ENCODE peak calls at places on chromosomes 12 and 14, in eight cellular contexts. One of them, this sample, is unnamed.

GRCh38 chr12:9732966-9733461 is at the start of gene CLECL1:
- ATAC-seq in pancreas: no peak
- ATAC-seq in stimulated activated naive CD8-positive, alpha-beta T cell treated with anti-CD3 and anti-CD28 coated beads, Interleukin-15, Interleukin-2, amounts not matched to agents 100 U/mL and 50 U/mL, for 24 hours: peak; percentile 81
- ATAC-seq in left lobe of liver: no peak
- ATAC-seq in left lung: no peak
- ATAC-seq in RWPE2: no peak
- ATAC-seq in activated CD4-positive, alpha-beta T cell treated with anti-CD3 and anti-CD28 coated beads for 36 hours: peak; percentile 79
- ATAC-seq in aorta: no peak
- ATAC-seq in this sample: no peak

GRCh38 chr12:4943938-4944284 is 34.2 kb downstream of the KCNA1 start:
- ATAC-seq in pancreas: no peak
- ATAC-seq in stimulated activated naive CD8-positive, alpha-beta T cell treated with anti-CD3 and anti-CD28 coated beads, Interleukin-15, Interleukin-2, amounts not matched to agents 100 U/mL and 50 U/mL, for 24 hours: no peak
- ATAC-seq in left lobe of liver: no peak
- ATAC-seq in left lung: no peak
- ATAC-seq in RWPE2: no peak
- ATAC-seq in activated CD4-positive, alpha-beta T cell treated with anti-CD3 and anti-CD28 coated beads for 36 hours: no peak
- ATAC-seq in aorta: no peak
- ATAC-seq in this sample: no peak

GRCh38 chr12:114918535-114919233 is 234.7 kb upstream of the TBX3 start:
- ATAC-seq in pancreas: no peak
- ATAC-seq in stimulated activated naive CD8-positive, alpha-beta T cell treated with anti-CD3 and anti-CD28 coated beads, Interleukin-15, Interleukin-2, amounts not matched to agents 100 U/mL and 50 U/mL, for 24 hours: no peak
- ATAC-seq in left lobe of liver: no peak
- ATAC-seq in left lung: peak; percentile 41
- ATAC-seq in RWPE2: peak; percentile 74
- ATAC-seq in activated CD4-positive, alpha-beta T cell treated with anti-CD3 and anti-CD28 coated beads for 36 hours: no peak
- ATAC-seq in aorta: no peak
- ATAC-seq in this sample: no peak

GRCh38 chr12:124869011-124869665 is 5.5 kb upstream of the SCARB1 start:
- ATAC-seq in pancreas: no peak
- ATAC-seq in stimulated activated naive CD8-positive, alpha-beta T cell treated with anti-CD3 and anti-CD28 coated beads, Interleukin-15, Interleukin-2, amounts not matched to agents 100 U/mL and 50 U/mL, for 24 hours: peak; percentile 63
- ATAC-seq in left lobe of liver: no peak
- ATAC-seq in left lung: peak; percentile 63
- ATAC-seq in RWPE2: peak; percentile 37
- ATAC-seq in activated CD4-positive, alpha-beta T cell treated with anti-CD3 and anti-CD28 coated beads for 36 hours: peak; percentile 57
- ATAC-seq in aorta: peak; percentile 52
- ATAC-seq in this sample: peak; percentile 87

GRCh38 chr14:77872152-77872551 is 72.2 kb downstream of the ADCK1 start:
- ATAC-seq in pancreas: no peak
- ATAC-seq in stimulated activated naive CD8-positive, alpha-beta T cell treated with anti-CD3 and anti-CD28 coated beads, Interleukin-15, Interleukin-2, amounts not matched to agents 100 U/mL and 50 U/mL, for 24 hours: no peak
- ATAC-seq in left lobe of liver: no peak
- ATAC-seq in left lung: no peak
- ATAC-seq in RWPE2: no peak
- ATAC-seq in activated CD4-positive, alpha-beta T cell treated with anti-CD3 and anti-CD28 coated beads for 36 hours: no peak
- ATAC-seq in aorta: no peak
- ATAC-seq in this sample: no peak

GRCh38 chr12:12881495-12881894 is 9.9 kb upstream of the GPRC5A start:
- ATAC-seq in pancreas: no peak
- ATAC-seq in stimulated activated naive CD8-positive, alpha-beta T cell treated with anti-CD3 and anti-CD28 coated beads, Interleukin-15, Interleukin-2, amounts not matched to agents 100 U/mL and 50 U/mL, for 24 hours: peak; percentile 46
- ATAC-seq in left lobe of liver: no peak
- ATAC-seq in left lung: peak; percentile 44
- ATAC-seq in RWPE2: peak; percentile 67
- ATAC-seq in activated CD4-positive, alpha-beta T cell treated with anti-CD3 and anti-CD28 coated beads for 36 hours: peak; percentile 57
- ATAC-seq in aorta: no peak
- ATAC-seq in this sample: peak; percentile 22

GRCh38 chr12:27463826-27464554 is 17.5 kb downstream of the SMCO2 start:
- ATAC-seq in pancreas: no peak
- ATAC-seq in stimulated activated naive CD8-positive, alpha-beta T cell treated with anti-CD3 and anti-CD28 coated beads, Interleukin-15, Interleukin-2, amounts not matched to agents 100 U/mL and 50 U/mL, for 24 hours: peak; percentile 71
- ATAC-seq in left lobe of liver: no peak
- ATAC-seq in left lung: peak; percentile 59
- ATAC-seq in RWPE2: no peak
- ATAC-seq in activated CD4-positive, alpha-beta T cell treated with anti-CD3 and anti-CD28 coated beads for 36 hours: peak; percentile 30
- ATAC-seq in aorta: no peak
- ATAC-seq in this sample: no peak

GRCh38 chr14:89268514-89268913 is 148.5 kb downstream of the FOXN3 start:
- ATAC-seq in pancreas: no peak
- ATAC-seq in stimulated activated naive CD8-positive, alpha-beta T cell treated with anti-CD3 and anti-CD28 coated beads, Interleukin-15, Interleukin-2, amounts not matched to agents 100 U/mL and 50 U/mL, for 24 hours: no peak
- ATAC-seq in left lobe of liver: no peak
- ATAC-seq in left lung: no peak
- ATAC-seq in RWPE2: no peak
- ATAC-seq in activated CD4-positive, alpha-beta T cell treated with anti-CD3 and anti-CD28 coated beads for 36 hours: no peak
- ATAC-seq in aorta: peak; percentile 31
- ATAC-seq in this sample: no peak

GRCh38 chr14:72237722-72238666 is 305.8 kb downstream of the RGS6 start:
- ATAC-seq in pancreas: no peak
- ATAC-seq in stimulated activated naive CD8-positive, alpha-beta T cell treated with anti-CD3 and anti-CD28 coated beads, Interleukin-15, Interleukin-2, amounts not matched to agents 100 U/mL and 50 U/mL, for 24 hours: no peak
- ATAC-seq in left lobe of liver: no peak
- ATAC-seq in left lung: no peak
- ATAC-seq in RWPE2: no peak
- ATAC-seq in activated CD4-positive, alpha-beta T cell treated with anti-CD3 and anti-CD28 coated beads for 36 hours: no peak
- ATAC-seq in aorta: no peak
- ATAC-seq in this sample: no peak

GRCh38 chr12:54215990-54216579 is 27.3 kb upstream of the SMUG1 start:
- ATAC-seq in pancreas: no peak
- ATAC-seq in stimulated activated naive CD8-positive, alpha-beta T cell treated with anti-CD3 and anti-CD28 coated beads, Interleukin-15, Interleukin-2, amounts not matched to agents 100 U/mL and 50 U/mL, for 24 hours: no peak
- ATAC-seq in left lobe of liver: no peak
- ATAC-seq in left lung: no peak
- ATAC-seq in RWPE2: no peak
- ATAC-seq in activated CD4-positive, alpha-beta T cell treated with anti-CD3 and anti-CD28 coated beads for 36 hours: no peak
- ATAC-seq in aorta: no peak
- ATAC-seq in this sample: no peak

GRCh38 chr14:64811676-64812075 is 68.0 kb downstream of the SPTB start:
- ATAC-seq in pancreas: peak; percentile 26
- ATAC-seq in stimulated activated naive CD8-positive, alpha-beta T cell treated with anti-CD3 and anti-CD28 coated beads, Interleukin-15, Interleukin-2, amounts not matched to agents 100 U/mL and 50 U/mL, for 24 hours: no peak
- ATAC-seq in left lobe of liver: peak; percentile 56
- ATAC-seq in left lung: peak; percentile 33
- ATAC-seq in RWPE2: no peak
- ATAC-seq in activated CD4-positive, alpha-beta T cell treated with anti-CD3 and anti-CD28 coated beads for 36 hours: no peak
- ATAC-seq in aorta: peak; percentile 51
- ATAC-seq in this sample: no peak

GRCh38 chr12:24533953-24534352 is 414.9 kb downstream of the BCAT1 start:
- ATAC-seq in pancreas: no peak
- ATAC-seq in stimulated activated naive CD8-positive, alpha-beta T cell treated with anti-CD3 and anti-CD28 coated beads, Interleukin-15, Interleukin-2, amounts not matched to agents 100 U/mL and 50 U/mL, for 24 hours: no peak
- ATAC-seq in left lobe of liver: peak; percentile 7
- ATAC-seq in left lung: no peak
- ATAC-seq in RWPE2: no peak
- ATAC-seq in activated CD4-positive, alpha-beta T cell treated with anti-CD3 and anti-CD28 coated beads for 36 hours: no peak
- ATAC-seq in aorta: no peak
- ATAC-seq in this sample: no peak

GRCh38 chr12:43760396-43760795 is 1.6 kb downstream of the IRAK4 start:
- ATAC-seq in pancreas: no peak
- ATAC-seq in stimulated activated naive CD8-positive, alpha-beta T cell treated with anti-CD3 and anti-CD28 coated beads, Interleukin-15, Interleukin-2, amounts not matched to agents 100 U/mL and 50 U/mL, for 24 hours: no peak
- ATAC-seq in left lobe of liver: no peak
- ATAC-seq in left lung: no peak
- ATAC-seq in RWPE2: no peak
- ATAC-seq in activated CD4-positive, alpha-beta T cell treated with anti-CD3 and anti-CD28 coated beads for 36 hours: no peak
- ATAC-seq in aorta: no peak
- ATAC-seq in this sample: no peak

GRCh38 chr14:76293221-76293620 is 82.7 kb upstream of the ESRRB start:
- ATAC-seq in pancreas: no peak
- ATAC-seq in stimulated activated naive CD8-positive, alpha-beta T cell treated with anti-CD3 and anti-CD28 coated beads, Interleukin-15, Interleukin-2, amounts not matched to agents 100 U/mL and 50 U/mL, for 24 hours: no peak
- ATAC-seq in left lobe of liver: no peak
- ATAC-seq in left lung: no peak
- ATAC-seq in RWPE2: no peak
- ATAC-seq in activated CD4-positive, alpha-beta T cell treated with anti-CD3 and anti-CD28 coated beads for 36 hours: no peak
- ATAC-seq in aorta: no peak
- ATAC-seq in this sample: no peak

GRCh38 chr12:23906329-23906728 is 43.1 kb downstream of the SOX5 start:
- ATAC-seq in pancreas: no peak
- ATAC-seq in stimulated activated naive CD8-positive, alpha-beta T cell treated with anti-CD3 and anti-CD28 coated beads, Interleukin-15, Interleukin-2, amounts not matched to agents 100 U/mL and 50 U/mL, for 24 hours: no peak
- ATAC-seq in left lobe of liver: no peak
- ATAC-seq in left lung: no peak
- ATAC-seq in RWPE2: no peak
- ATAC-seq in activated CD4-positive, alpha-beta T cell treated with anti-CD3 and anti-CD28 coated beads for 36 hours: no peak
- ATAC-seq in aorta: no peak
- ATAC-seq in this sample: no peak

GRCh38 chr12:113424915-113425823 is 3.0 kb downstream of the SDSL start:
- ATAC-seq in pancreas: no peak
- ATAC-seq in stimulated activated naive CD8-positive, alpha-beta T cell treated with anti-CD3 and anti-CD28 coated beads, Interleukin-15, Interleukin-2, amounts not matched to agents 100 U/mL and 50 U/mL, for 24 hours: peak; percentile 41
- ATAC-seq in left lobe of liver: peak; percentile 50
- ATAC-seq in left lung: peak; percentile 56
- ATAC-seq in RWPE2: no peak
- ATAC-seq in activated CD4-positive, alpha-beta T cell treated with anti-CD3 and anti-CD28 coated beads for 36 hours: no peak
- ATAC-seq in aorta: peak; percentile 41
- ATAC-seq in this sample: peak; percentile 51

GRCh38 chr12:99915251-99916082 is 69.3 kb downstream of the ANKS1B start:
- ATAC-seq in pancreas: no peak
- ATAC-seq in stimulated activated naive CD8-positive, alpha-beta T cell treated with anti-CD3 and anti-CD28 coated beads, Interleukin-15, Interleukin-2, amounts not matched to agents 100 U/mL and 50 U/mL, for 24 hours: no peak
- ATAC-seq in left lobe of liver: no peak
- ATAC-seq in left lung: no peak
- ATAC-seq in RWPE2: peak; percentile 37
- ATAC-seq in activated CD4-positive, alpha-beta T cell treated with anti-CD3 and anti-CD28 coated beads for 36 hours: no peak
- ATAC-seq in aorta: no peak
- ATAC-seq in this sample: no peak

GRCh38 chr12:22687677-22688076 is 62.7 kb downstream of the ETNK1 start:
- ATAC-seq in pancreas: no peak
- ATAC-seq in stimulated activated naive CD8-positive, alpha-beta T cell treated with anti-CD3 and anti-CD28 coated beads, Interleukin-15, Interleukin-2, amounts not matched to agents 100 U/mL and 50 U/mL, for 24 hours: peak; percentile 89
- ATAC-seq in left lobe of liver: no peak
- ATAC-seq in left lung: peak; percentile 53
- ATAC-seq in RWPE2: no peak
- ATAC-seq in activated CD4-positive, alpha-beta T cell treated with anti-CD3 and anti-CD28 coated beads for 36 hours: peak; percentile 71
- ATAC-seq in aorta: peak; percentile 68
- ATAC-seq in this sample: no peak

GRCh38 chr14:96852823-96853422 is 55.7 kb downstream of the VRK1 start:
- ATAC-seq in pancreas: no peak
- ATAC-seq in stimulated activated naive CD8-positive, alpha-beta T cell treated with anti-CD3 and anti-CD28 coated beads, Interleukin-15, Interleukin-2, amounts not matched to agents 100 U/mL and 50 U/mL, for 24 hours: no peak
- ATAC-seq in left lobe of liver: peak; percentile 73
- ATAC-seq in left lung: peak; percentile 92
- ATAC-seq in RWPE2: peak; percentile 81
- ATAC-seq in activated CD4-positive, alpha-beta T cell treated with anti-CD3 and anti-CD28 coated beads for 36 hours: peak; percentile 38
- ATAC-seq in aorta: no peak
- ATAC-seq in this sample: peak; percentile 69

GRCh38 chr14:26992403-26993115 is 394.7 kb upstream of the NOVA1 start:
- ATAC-seq in pancreas: no peak
- ATAC-seq in stimulated activated naive CD8-positive, alpha-beta T cell treated with anti-CD3 and anti-CD28 coated beads, Interleukin-15, Interleukin-2, amounts not matched to agents 100 U/mL and 50 U/mL, for 24 hours: no peak
- ATAC-seq in left lobe of liver: no peak
- ATAC-seq in left lung: no peak
- ATAC-seq in RWPE2: no peak
- ATAC-seq in activated CD4-positive, alpha-beta T cell treated with anti-CD3 and anti-CD28 coated beads for 36 hours: no peak
- ATAC-seq in aorta: no peak
- ATAC-seq in this sample: no peak

GRCh38 chr12:94553130-94553519 is 93.5 kb upstream of the CEP83 start:
- ATAC-seq in pancreas: no peak
- ATAC-seq in stimulated activated naive CD8-positive, alpha-beta T cell treated with anti-CD3 and anti-CD28 coated beads, Interleukin-15, Interleukin-2, amounts not matched to agents 100 U/mL and 50 U/mL, for 24 hours: no peak
- ATAC-seq in left lobe of liver: no peak
- ATAC-seq in left lung: no peak
- ATAC-seq in RWPE2: peak; percentile 99
- ATAC-seq in activated CD4-positive, alpha-beta T cell treated with anti-CD3 and anti-CD28 coated beads for 36 hours: no peak
- ATAC-seq in aorta: no peak
- ATAC-seq in this sample: peak; percentile 79

GRCh38 chr12:54984602-54985376 is at the start of gene TESPA1:
- ATAC-seq in pancreas: no peak
- ATAC-seq in stimulated activated naive CD8-positive, alpha-beta T cell treated with anti-CD3 and anti-CD28 coated beads, Interleukin-15, Interleukin-2, amounts not matched to agents 100 U/mL and 50 U/mL, for 24 hours: peak; percentile 89
- ATAC-seq in left lobe of liver: peak; percentile 59
- ATAC-seq in left lung: peak; percentile 83
- ATAC-seq in RWPE2: peak; percentile 21
- ATAC-seq in activated CD4-positive, alpha-beta T cell treated with anti-CD3 and anti-CD28 coated beads for 36 hours: peak; percentile 87
- ATAC-seq in aorta: peak; percentile 53
- ATAC-seq in this sample: peak; percentile 75

GRCh38 chr12:108691995-108692808 is 39.1 kb downstream of the CORO1C start:
- ATAC-seq in pancreas: no peak
- ATAC-seq in stimulated activated naive CD8-positive, alpha-beta T cell treated with anti-CD3 and anti-CD28 coated beads, Interleukin-15, Interleukin-2, amounts not matched to agents 100 U/mL and 50 U/mL, for 24 hours: no peak
- ATAC-seq in left lobe of liver: peak; percentile 9
- ATAC-seq in left lung: peak; percentile 44
- ATAC-seq in RWPE2: peak; percentile 1
- ATAC-seq in activated CD4-positive, alpha-beta T cell treated with anti-CD3 and anti-CD28 coated beads for 36 hours: no peak
- ATAC-seq in aorta: peak; percentile 43
- ATAC-seq in this sample: peak; percentile 6

GRCh38 chr14:77406086-77406485 is 17.2 kb downstream of the NOXRED1 start:
- ATAC-seq in pancreas: no peak
- ATAC-seq in stimulated activated naive CD8-positive, alpha-beta T cell treated with anti-CD3 and anti-CD28 coated beads, Interleukin-15, Interleukin-2, amounts not matched to agents 100 U/mL and 50 U/mL, for 24 hours: no peak
- ATAC-seq in left lobe of liver: no peak
- ATAC-seq in left lung: peak; percentile 27
- ATAC-seq in RWPE2: no peak
- ATAC-seq in activated CD4-positive, alpha-beta T cell treated with anti-CD3 and anti-CD28 coated beads for 36 hours: no peak
- ATAC-seq in aorta: no peak
- ATAC-seq in this sample: no peak

GRCh38 chr12:132455565-132455964 is 34.4 kb upstream of the FBRSL1 start:
- ATAC-seq in pancreas: no peak
- ATAC-seq in stimulated activated naive CD8-positive, alpha-beta T cell treated with anti-CD3 and anti-CD28 coated beads, Interleukin-15, Interleukin-2, amounts not matched to agents 100 U/mL and 50 U/mL, for 24 hours: no peak
- ATAC-seq in left lobe of liver: no peak
- ATAC-seq in left lung: no peak
- ATAC-seq in RWPE2: no peak
- ATAC-seq in activated CD4-positive, alpha-beta T cell treated with anti-CD3 and anti-CD28 coated beads for 36 hours: no peak
- ATAC-seq in aorta: no peak
- ATAC-seq in this sample: no peak

GRCh38 chr14:72215080-72215479 is 282.9 kb downstream of the RGS6 start:
- ATAC-seq in pancreas: no peak
- ATAC-seq in stimulated activated naive CD8-positive, alpha-beta T cell treated with anti-CD3 and anti-CD28 coated beads, Interleukin-15, Interleukin-2, amounts not matched to agents 100 U/mL and 50 U/mL, for 24 hours: no peak
- ATAC-seq in left lobe of liver: no peak
- ATAC-seq in left lung: no peak
- ATAC-seq in RWPE2: no peak
- ATAC-seq in activated CD4-positive, alpha-beta T cell treated with anti-CD3 and anti-CD28 coated beads for 36 hours: no peak
- ATAC-seq in aorta: no peak
- ATAC-seq in this sample: no peak

GRCh38 chr12:38720661-38721060 is 184.7 kb downstream of the CPNE8 start:
- ATAC-seq in pancreas: no peak
- ATAC-seq in stimulated activated naive CD8-positive, alpha-beta T cell treated with anti-CD3 and anti-CD28 coated beads, Interleukin-15, Interleukin-2, amounts not matched to agents 100 U/mL and 50 U/mL, for 24 hours: no peak
- ATAC-seq in left lobe of liver: no peak
- ATAC-seq in left lung: no peak
- ATAC-seq in RWPE2: no peak
- ATAC-seq in activated CD4-positive, alpha-beta T cell treated with anti-CD3 and anti-CD28 coated beads for 36 hours: no peak
- ATAC-seq in aorta: no peak
- ATAC-seq in this sample: no peak

GRCh38 chr12:132610051-132610759 is at the start of gene LRCOL1:
- ATAC-seq in pancreas: no peak
- ATAC-seq in stimulated activated naive CD8-positive, alpha-beta T cell treated with anti-CD3 and anti-CD28 coated beads, Interleukin-15, Interleukin-2, amounts not matched to agents 100 U/mL and 50 U/mL, for 24 hours: no peak
- ATAC-seq in left lobe of liver: no peak
- ATAC-seq in left lung: peak; percentile 57
- ATAC-seq in RWPE2: no peak
- ATAC-seq in activated CD4-positive, alpha-beta T cell treated with anti-CD3 and anti-CD28 coated beads for 36 hours: no peak
- ATAC-seq in aorta: no peak
- ATAC-seq in this sample: no peak

GRCh38 chr14:51870620-51871019 is 10.2 kb downstream of the GNG2 start:
- ATAC-seq in pancreas: no peak
- ATAC-seq in stimulated activated naive CD8-positive, alpha-beta T cell treated with anti-CD3 and anti-CD28 coated beads, Interleukin-15, Interleukin-2, amounts not matched to agents 100 U/mL and 50 U/mL, for 24 hours: no peak
- ATAC-seq in left lobe of liver: no peak
- ATAC-seq in left lung: no peak
- ATAC-seq in RWPE2: no peak
- ATAC-seq in activated CD4-positive, alpha-beta T cell treated with anti-CD3 and anti-CD28 coated beads for 36 hours: no peak
- ATAC-seq in aorta: no peak
- ATAC-seq in this sample: no peak

GRCh38 chr12:53990311-53991076 is 5.5 kb downstream of the HOXC10 start:
- ATAC-seq in pancreas: no peak
- ATAC-seq in stimulated activated naive CD8-positive, alpha-beta T cell treated with anti-CD3 and anti-CD28 coated beads, Interleukin-15, Interleukin-2, amounts not matched to agents 100 U/mL and 50 U/mL, for 24 hours: no peak
- ATAC-seq in left lobe of liver: no peak
- ATAC-seq in left lung: no peak
- ATAC-seq in RWPE2: no peak
- ATAC-seq in activated CD4-positive, alpha-beta T cell treated with anti-CD3 and anti-CD28 coated beads for 36 hours: no peak
- ATAC-seq in aorta: no peak
- ATAC-seq in this sample: no peak

GRCh38 chr12:121278450-121279375 is 17.8 kb downstream of the CAMKK2 start:
- ATAC-seq in pancreas: peak; percentile 62
- ATAC-seq in stimulated activated naive CD8-positive, alpha-beta T cell treated with anti-CD3 and anti-CD28 coated beads, Interleukin-15, Interleukin-2, amounts not matched to agents 100 U/mL and 50 U/mL, for 24 hours: no peak
- ATAC-seq in left lobe of liver: peak; percentile 29
- ATAC-seq in left lung: peak; percentile 47
- ATAC-seq in RWPE2: no peak
- ATAC-seq in activated CD4-positive, alpha-beta T cell treated with anti-CD3 and anti-CD28 coated beads for 36 hours: no peak
- ATAC-seq in aorta: peak; percentile 42
- ATAC-seq in this sample: no peak

GRCh38 chr12:132319991-132320570 is 9.3 kb downstream of the GALNT9 start:
- ATAC-seq in pancreas: no peak
- ATAC-seq in stimulated activated naive CD8-positive, alpha-beta T cell treated with anti-CD3 and anti-CD28 coated beads, Interleukin-15, Interleukin-2, amounts not matched to agents 100 U/mL and 50 U/mL, for 24 hours: no peak
- ATAC-seq in left lobe of liver: no peak
- ATAC-seq in left lung: no peak
- ATAC-seq in RWPE2: no peak
- ATAC-seq in activated CD4-positive, alpha-beta T cell treated with anti-CD3 and anti-CD28 coated beads for 36 hours: no peak
- ATAC-seq in aorta: no peak
- ATAC-seq in this sample: no peak

GRCh38 chr12:115176741-115177400 is 492.9 kb upstream of the TBX3 start:
- ATAC-seq in pancreas: no peak
- ATAC-seq in stimulated activated naive CD8-positive, alpha-beta T cell treated with anti-CD3 and anti-CD28 coated beads, Interleukin-15, Interleukin-2, amounts not matched to agents 100 U/mL and 50 U/mL, for 24 hours: no peak
- ATAC-seq in left lobe of liver: no peak
- ATAC-seq in left lung: no peak
- ATAC-seq in RWPE2: no peak
- ATAC-seq in activated CD4-positive, alpha-beta T cell treated with anti-CD3 and anti-CD28 coated beads for 36 hours: no peak
- ATAC-seq in aorta: no peak
- ATAC-seq in this sample: no peak

GRCh38 chr14:91417983-91418386 is 365 bp upstream of the CCDC88C start:
- ATAC-seq in pancreas: peak; percentile 49
- ATAC-seq in stimulated activated naive CD8-positive, alpha-beta T cell treated with anti-CD3 and anti-CD28 coated beads, Interleukin-15, Interleukin-2, amounts not matched to agents 100 U/mL and 50 U/mL, for 24 hours: peak; percentile 17
- ATAC-seq in left lobe of liver: peak; percentile 47
- ATAC-seq in left lung: peak; percentile 55
- ATAC-seq in RWPE2: peak; percentile 9
- ATAC-seq in activated CD4-positive, alpha-beta T cell treated with anti-CD3 and anti-CD28 coated beads for 36 hours: peak; percentile 20
- ATAC-seq in aorta: peak; percentile 71
- ATAC-seq in this sample: peak; percentile 66

This sample was measured in esophagus mucosa.